ENCODE peak calls at places on chromosomes 5 and 9, in four cellular contexts. A, Y, N and H are unnamed samples.

GRCh38 chr5:33371660-33372059 is 69.1 kb upstream of the TARS1 start:
- DNase-seq in A (no peak), Y (no peak), N (no peak), H (no peak)

GRCh38 chr5:111635946-111636315 is 121.1 kb downstream of the NREP start:
- DNase-seq in A (no peak), N (no peak), Y (no peak), H (no peak)

GRCh38 chr5:147369742-147370374 is 135.0 kb downstream of the STK32A start:
- DNase-seq in Y (no peak), N (no peak), A (no peak), H (no peak)

GRCh38 chr9:112130347-112130746 is 44.8 kb downstream of the SUSD1 start:
- DNase-seq in A (no peak), N (no peak), Y (no peak), H (no peak)

GRCh38 chr5:78467140-78467539 is 106.7 kb downstream of the SCAMP1 start:
- DNase-seq in A (no peak), N (no peak), Y (no peak), H (no peak)

GRCh38 chr9:133786371-133786753 is 48.2 kb upstream of the SARDH start:
- DNase-seq in A (peak), Y (no peak), N (peak), H (peak)

GRCh38 chr5:140794594-140795258 is at the start of gene PCDHA2:
- DNase-seq in A (no peak), N (no peak), Y (no peak), H (no peak)

GRCh38 chr5:92599217-92599810 is 981.7 kb downstream of the NR2F1-AS1 start:
- DNase-seq in N (no peak), Y (no peak), A (no peak), H (peak)

GRCh38 chr5:164998142-164998541 is 1492.7 kb downstream of the MAT2B start:
- DNase-seq in N (no peak), Y (no peak), A (no peak), H (no peak)

GRCh38 chr5:179558912-179559279 is 8.5 kb downstream of the RUFY1 start:
- DNase-seq in N (peak), Y (no peak), A (no peak), H (no peak)

GRCh38 chr9:114266969-114267368 is 55.9 kb upstream of the ORM1 start:
- DNase-seq in A (no peak), Y (no peak), N (no peak), H (no peak)

GRCh38 chr5:149581192-149581861 is at the start of gene ARHGEF37:
- DNase-seq in N (peak), Y (peak), A (peak), H (no peak)

GRCh38 chr5:42719034-42719433 is 37.6 kb upstream of the CCDC152 start:
- DNase-seq in A (no peak), N (no peak), Y (no peak), H (no peak)

GRCh38 chr9:114083693-114084092 is 5.6 kb upstream of the AMBP start:
- DNase-seq in N (no peak), Y (no peak), A (no peak), H (no peak)

GRCh38 chr5:131430794-131431193 is 166.9 kb downstream of the CDC42SE2 start:
- DNase-seq in N (no peak), A (no peak), Y (no peak), H (no peak)

GRCh38 chr9:136643596-136644342 is 18.9 kb upstream of the EGFL7 start:
- DNase-seq in Y (no peak), A (no peak), N (no peak), H (no peak)

GRCh38 chr5:68007446-68007845 is 208.1 kb upstream of the PIK3R1 start:
- DNase-seq in N (no peak), Y (peak), A (no peak), H (no peak)

GRCh38 chr5:133685402-133686018 is 73.2 kb upstream of the FSTL4 start:
- DNase-seq in Y (no peak), N (no peak), A (no peak), H (no peak)

GRCh38 chr9:124882221-124882620 is 20.3 kb downstream of the ARPC5L start:
- DNase-seq in A (no peak), N (no peak), Y (no peak), H (no peak)

GRCh38 chr9:113563856-113564514 is 100.5 kb downstream of the RGS3 start:
- DNase-seq in N (no peak), A (no peak), Y (no peak), H (no peak)

GRCh38 chr9:83441390-83441789 is 96.8 kb downstream of the FRMD3 start:
- DNase-seq in N (no peak), Y (no peak), A (no peak), H (no peak)

GRCh38 chr5:169801324-169801777 is 164.3 kb downstream of the DOCK2 start:
- DNase-seq in Y (no peak), N (no peak), A (no peak), H (no peak)

GRCh38 chr5:61966991-61967390 is 339.0 kb upstream of the KIF2A start:
- DNase-seq in N (no peak), Y (no peak), A (no peak), H (no peak)

GRCh38 chr9:117734523-117735314 is 30.5 kb downstream of the TLR4 start:
- DNase-seq in N (no peak), A (no peak), Y (no peak), H (no peak)

GRCh38 chr9:124562328-124562727 is 55.1 kb upstream of the NR5A1 start:
- DNase-seq in A (no peak), N (no peak), Y (no peak), H (no peak)

GRCh38 chr9:127580879-127581278 is 31.2 kb upstream of the STXBP1 start:
- DNase-seq in A (no peak), Y (no peak), N (no peak), H (no peak)

GRCh38 chr5:56535347-56535746 is 280.0 kb upstream of the MAP3K1 start:
- DNase-seq in A (no peak), N (no peak), Y (no peak), H (no peak)

GRCh38 chr5:24364711-24365110 is 280.1 kb downstream of the CDH10 start:
- DNase-seq in Y (no peak), N (no peak), A (no peak), H (no peak)

GRCh38 chr9:94799578-94800264 is 73.2 kb downstream of the AOPEP start:
- DNase-seq in A (no peak), N (no peak), Y (no peak), H (no peak)

GRCh38 chr5:64767959-64768357 is 533 bp downstream of the SREK1IP1 start:
- DNase-seq in A (no peak), Y (no peak), N (peak), H (no peak)

GRCh38 chr5:159419567-159419966 is 89.3 kb upstream of the IL12B start:
- DNase-seq in Y (no peak), N (no peak), A (no peak), H (no peak)
- TF ChIP-seq CTCF in Y (no peak), N (no peak), A (no peak), H (no peak)

DNA sequence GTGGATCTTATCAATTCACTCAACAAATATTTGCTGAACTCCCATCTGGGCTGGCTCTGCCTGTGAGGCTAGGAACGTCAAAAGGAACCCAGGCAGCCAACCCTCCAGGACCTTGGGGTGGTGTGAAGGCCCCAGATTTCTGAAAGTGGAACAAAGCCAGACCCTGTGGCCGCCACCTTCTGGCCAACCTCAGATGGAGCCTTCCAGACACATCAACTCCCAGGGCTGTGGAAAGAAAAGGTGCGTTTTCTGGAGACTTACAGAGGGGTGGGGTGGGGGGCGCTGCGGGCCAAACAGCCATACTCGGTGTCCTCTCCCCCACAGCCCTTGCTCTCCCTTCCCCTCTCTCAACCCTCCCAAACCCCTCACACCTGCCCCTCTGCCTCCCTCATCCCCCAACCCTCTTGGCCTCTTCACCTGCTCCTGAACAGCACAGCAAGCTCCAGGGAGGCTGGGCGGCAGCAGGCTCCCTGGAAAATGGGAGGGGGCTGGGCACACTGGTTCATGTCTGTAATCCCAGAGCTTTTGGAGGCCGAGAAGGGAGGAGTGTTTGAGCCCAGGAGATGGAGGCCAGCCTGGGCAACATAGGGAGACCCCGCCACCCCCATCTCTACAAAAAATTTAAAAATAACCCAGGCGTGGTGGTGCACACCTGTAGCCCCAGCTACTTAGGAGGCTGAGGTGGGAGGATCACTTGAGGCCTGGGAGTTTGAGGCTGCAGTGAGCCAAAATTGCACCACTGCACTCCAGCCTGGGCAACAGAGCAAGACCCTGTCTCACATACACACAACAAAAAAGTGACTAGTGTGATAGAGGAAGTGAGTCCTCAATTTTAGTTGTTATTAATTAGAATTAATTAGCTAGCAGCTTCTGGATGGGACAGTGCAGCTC is 45.0 kb upstream of the PRRC2B start:
- DNase-seq in N (no peak), A (no peak), Y (no peak), H (no peak)
- TF ChIP-seq CTCF in N (no peak), A (no peak), Y (no peak), H (no peak)

DNA sequence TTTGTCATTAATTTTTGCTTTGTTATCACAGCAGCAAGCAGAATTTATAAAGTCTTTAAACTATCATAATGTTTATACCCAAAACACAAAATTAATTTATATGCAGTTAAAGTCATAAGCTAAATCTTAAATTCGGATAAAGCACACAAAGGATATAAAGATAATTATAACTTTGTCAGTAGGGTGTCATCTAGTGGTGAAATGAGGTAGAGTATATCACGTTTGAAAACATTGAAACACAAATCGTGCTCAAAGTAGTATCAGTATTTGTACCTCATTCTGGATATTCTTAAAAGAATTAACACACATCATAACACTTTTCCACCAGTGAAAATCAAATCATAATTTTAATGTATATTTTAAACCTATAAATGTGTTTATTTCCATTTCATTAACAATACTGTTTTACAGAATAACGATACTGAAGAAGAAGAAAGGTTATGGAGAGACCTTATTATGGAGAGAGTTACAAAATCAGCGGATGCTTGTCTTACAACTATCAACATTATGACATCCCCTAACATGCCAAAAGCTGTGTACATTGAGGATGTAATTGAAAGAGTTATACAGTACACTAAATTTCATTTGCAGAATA is 129.5 kb downstream of the NIPBL start:
- DNase-seq in N (no peak), Y (no peak), A (peak), H (peak)
- TF ChIP-seq CTCF in N (no peak), Y (no peak), A (no peak), H (peak)

GRCh38 chr5:173496129-173496882 is 120.1 kb downstream of the BOD1 start:
- DNase-seq in Y (no peak), N (no peak), A (no peak), H (no peak)
- TF ChIP-seq CTCF in Y (no peak), N (no peak), A (no peak), H (no peak)

GRCh38 chr5:74241751-74242140 is 398.8 kb downstream of the ENC1 start:
- DNase-seq in A (no peak), N (no peak), Y (no peak), H (no peak)

GRCh38 chr5:74243634-74244033 is 396.9 kb downstream of the ENC1 start:
- DNase-seq in N (no peak), A (no peak), Y (no peak), H (no peak)

GRCh38 chr5:74239268-74239667 is 401.3 kb downstream of the ENC1 start:
- DNase-seq in Y (no peak), A (no peak), N (no peak), H (no peak)

GRCh38 chr5:74242516-74242915 is 398.0 kb downstream of the ENC1 start:
- DNase-seq in Y (no peak), N (no peak), A (no peak), H (no peak)

GRCh38 chr5:74240783-74241750 is 399.5 kb downstream of the ENC1 start:
- DNase-seq in N (no peak), Y (peak), A (no peak), H (no peak)
- TF ChIP-seq CTCF in N (no peak), Y (no peak), A (no peak), H (no peak)

GRCh38 chr5:4511996-4512656 is 628.0 kb upstream of the ADAMTS16 start:
- DNase-seq in N (no peak), Y (peak), A (no peak), H (no peak)
- TF ChIP-seq CTCF in N (no peak), Y (no peak), A (no peak), H (no peak)